ENCODE peak calls at places on chromosomes 3 and 15, in eight cellular contexts. L, E, U, F, R, W, Z and Y are unnamed samples.

GRCh38 chr3:9135930-9136525 is 113.4 kb downstream of the SRGAP3 start:
- DNase-seq in L (peak; percentile 83), E (no peak), U (peak; percentile 5), F (no peak), R (no peak), W (no peak), Z (no peak), Y (no peak)

GRCh38 chr3:23663246-23663645 is 142.5 kb upstream of the UBE2E1 start:
- DNase-seq in L (no peak), E (no peak), U (no peak), F (no peak), R (no peak), W (no peak), Z (no peak), Y (no peak)

GRCh38 chr15:95953032-95953431 is 377.5 kb upstream of the NR2F2 start:
- DNase-seq in L (no peak), E (no peak), U (no peak), F (no peak), R (no peak), W (no peak), Z (peak; percentile 56), Y (no peak)

GRCh38 chr3:153463895-153464294 is 301.9 kb downstream of the RAP2B start:
- DNase-seq in L (no peak), E (no peak), U (no peak), F (no peak), R (no peak), W (no peak), Z (no peak), Y (no peak)

GRCh38 chr15:55250392-55250791 is 39.2 kb downstream of the RAB27A start:
- DNase-seq in L (no peak), E (peak; percentile 89), U (no peak), F (no peak), R (no peak), W (no peak), Z (peak; percentile 96), Y (no peak)

GRCh38 chr3:183050706-183051105 is 48.6 kb downstream of the MCCC1 start:
- DNase-seq in L (no peak), E (no peak), U (no peak), F (no peak), R (no peak), W (no peak), Z (no peak), Y (no peak)

GRCh38 chr15:96038650-96039049 is 291.9 kb upstream of the NR2F2 start:
- DNase-seq in L (no peak), E (no peak), U (no peak), F (no peak), R (no peak), W (no peak), Z (peak; percentile 52), Y (no peak)

GRCh38 chr3:8416965-8417364 is 84.7 kb upstream of the LMCD1 start:
- DNase-seq in L (no peak), E (peak; percentile 62), U (peak; percentile 4), F (no peak), R (peak; percentile 49), W (no peak), Z (peak; percentile 54), Y (no peak)

GRCh38 chr3:37447732-37448131 is 273.4 kb upstream of the LRRFIP2 start:
- DNase-seq in L (no peak), E (no peak), U (no peak), F (no peak), R (no peak), W (no peak), Z (no peak), Y (no peak)

GRCh38 chr3:196274585-196274984 is 12.9 kb downstream of the PCYT1A start:
- DNase-seq in L (no peak), E (peak; percentile 53), U (peak; percentile 84), F (no peak), R (no peak), W (no peak), Z (peak; percentile 53), Y (peak; percentile 81)

GRCh38 chr15:100770781-100771584 is 108.6 kb upstream of the ALDH1A3 start:
- DNase-seq in L (peak; percentile 63), E (no peak), U (no peak), F (no peak), R (no peak), W (no peak), Z (no peak), Y (no peak)